ENCODE peak calls at places on chromosomes 5 and 9, in nine cellular contexts. Z is astrocyte of the cerebellum, J is OCI-LY7, V is NT2/D1, P is Karpas-422, A is fibroblast of lung, Q is cardiac muscle cell, X is fibroblast of pulmonary artery, T is HL-60. I is an unnamed sample.

GRCh38 chr5:91500758-91501157 is 117.6 kb upstream of the ARRDC3 start:
- DNase-seq in Z (no peak), J (no peak), V (no peak), P (no peak), A (no peak), Q (no peak), X (no peak), T (no peak), I (no peak)

GRCh38 chr5:54760182-54760935 is 225.0 kb downstream of the ESM1 start:
- DNase-seq in Z (no peak), J (no peak), V (no peak), P (no peak), A (peak), Q (no peak), X (peak), T (peak), I (no peak)

GRCh38 chr9:105127863-105128220 is 116.6 kb upstream of the SLC44A1 start:
- DNase-seq in Z (no peak), J (peak), V (no peak), P (no peak), A (peak), Q (no peak), X (peak), T (peak), I (no peak)

GRCh38 chr5:176965633-176966032 is 40.9 kb downstream of the UIMC1 start:
- DNase-seq in Z (no peak), J (no peak), V (no peak), P (no peak), A (no peak), Q (peak), X (no peak), T (no peak), I (no peak)

GRCh38 chr5:126208691-126209090 is 214.5 kb upstream of the GRAMD2B start:
- DNase-seq in Z (no peak), J (no peak), V (no peak), P (no peak), A (no peak), Q (no peak), X (no peak), T (no peak), I (no peak)

GRCh38 chr5:150144211-150144801 is 11.3 kb downstream of the PDGFRB start:
- DNase-seq in Z (no peak), J (no peak), V (no peak), P (no peak), A (peak), Q (peak), X (peak), T (no peak), I (no peak)

GRCh38 chr9:75087279-75087823 is 604 bp downstream of the NMRK1 start:
- DNase-seq in Z (no peak), J (peak), V (no peak), P (peak), A (peak), Q (peak), X (peak), T (peak), I (no peak)

GRCh38 chr9:94945191-94946144 is 219.0 kb downstream of the AOPEP start:
- DNase-seq in Z (peak), J (no peak), V (no peak), P (no peak), A (peak), Q (no peak), X (peak), T (no peak), I (peak)

GRCh38 chr5:10838038-10838437 is 77.0 kb upstream of the DAP start:
- DNase-seq in Z (no peak), J (no peak), V (no peak), P (no peak), A (peak), Q (no peak), X (no peak), T (no peak), I (no peak)

GRCh38 chr5:36897616-36898015 is 21.0 kb downstream of the NIPBL start:
- DNase-seq in Z (no peak), J (no peak), V (no peak), P (no peak), A (peak), Q (no peak), X (peak), T (no peak), I (no peak)

GRCh38 chr5:91101777-91102379 is 281.2 kb downstream of the ARRDC3 start:
- DNase-seq in Z (peak), J (peak), V (peak), P (peak), A (peak), Q (peak), X (peak), T (peak), I (peak)

GRCh38 chr9:136625101-136626065 is 37.3 kb upstream of the EGFL7 start:
- DNase-seq in Z (no peak), J (no peak), V (no peak), P (no peak), A (peak), Q (peak), X (peak), T (peak), I (peak)

GRCh38 chr9:93206576-93207155 is 22.7 kb downstream of the WNK2 start:
- DNase-seq in Z (no peak), J (no peak), V (no peak), P (peak), A (no peak), Q (no peak), X (no peak), T (no peak), I (no peak)

GRCh38 chr5:119315516-119315949 is 40.3 kb upstream of the TNFAIP8 start:
- DNase-seq in Z (no peak), J (peak), V (no peak), P (peak), A (no peak), Q (no peak), X (peak), T (peak), I (no peak)

GRCh38 chr5:178428341-178429155 is 161.6 kb downstream of the COL23A1 start:
- DNase-seq in Z (no peak), J (no peak), V (no peak), P (no peak), A (no peak), Q (no peak), X (no peak), T (no peak), I (no peak)

GRCh38 chr9:103242025-103242424 is 246.9 kb downstream of the CYLC2 start:
- DNase-seq in Z (peak), J (no peak), V (no peak), P (no peak), A (no peak), Q (no peak), X (no peak), T (no peak), I (no peak)

GRCh38 chr9:133377721-133378216 is 1.6 kb downstream of the STKLD1 start:
- DNase-seq in Z (no peak), J (no peak), V (no peak), P (peak), A (no peak), Q (no peak), X (peak), T (no peak), I (peak)

GRCh38 chr5:168140256-168140655 is 151.2 kb upstream of the WWC1 start:
- DNase-seq in Z (no peak), J (no peak), V (no peak), P (no peak), A (no peak), Q (no peak), X (no peak), T (no peak), I (no peak)

GRCh38 chr9:117434568-117434967 is 19.7 kb upstream of the ASTN2 start:
- DNase-seq in Z (no peak), J (no peak), V (no peak), P (peak), A (no peak), Q (no peak), X (no peak), T (no peak), I (no peak)

GRCh38 chr5:135890867-135891266 is 4.8 kb downstream of the IL9 start:
- DNase-seq in Z (no peak), J (no peak), V (no peak), P (no peak), A (no peak), Q (no peak), X (no peak), T (no peak), I (no peak)

GRCh38 chr5:38323645-38324295 is 65.4 kb downstream of the EGFLAM start:
- DNase-seq in Z (no peak), J (no peak), V (no peak), P (no peak), A (peak), Q (no peak), X (peak), T (no peak), I (no peak)

GRCh38 chr5:175195698-175196656 is 248.0 kb downstream of the DRD1 start:
- DNase-seq in Z (no peak), J (no peak), V (no peak), P (no peak), A (peak), Q (peak), X (no peak), T (no peak), I (no peak)

GRCh38 chr5:139657363-139658321 is 9.5 kb downstream of the CXXC5 start:
- DNase-seq in Z (no peak), J (no peak), V (no peak), P (no peak), A (peak), Q (no peak), X (no peak), T (peak), I (no peak)

GRCh38 chr9:137278061-137278912 is 761 bp downstream of the TOR4A start:
- DNase-seq in Z (no peak), J (peak), V (no peak), P (peak), A (peak), Q (no peak), X (peak), T (peak), I (no peak)

GRCh38 chr5:125002727-125003598 is 256.5 kb upstream of the ZNF608 start:
- DNase-seq in Z (no peak), J (no peak), V (no peak), P (no peak), A (peak), Q (no peak), X (no peak), T (no peak), I (no peak)

GRCh38 chr9:107693620-107694326 is 204.2 kb upstream of the KLF4 start:
- DNase-seq in Z (no peak), J (no peak), V (no peak), P (no peak), A (peak), Q (no peak), X (no peak), T (no peak), I (no peak)

GRCh38 chr9:93659837-93660177 is 83.4 kb downstream of the PHF2 start:
- DNase-seq in Z (no peak), J (no peak), V (no peak), P (no peak), A (no peak), Q (no peak), X (no peak), T (no peak), I (no peak)

GRCh38 chr9:36399980-36400331 is at the start of gene RNF38:
- DNase-seq in Z (no peak), J (no peak), V (no peak), P (peak), A (no peak), Q (no peak), X (no peak), T (peak), I (no peak)

GRCh38 chr5:148653271-148653839 is 972 bp downstream of the HTR4 start:
- DNase-seq in Z (no peak), J (no peak), V (no peak), P (no peak), A (no peak), Q (no peak), X (no peak), T (no peak), I (no peak)

GRCh38 chr5:57117601-57118000 is 56.3 kb upstream of the GPBP1 start:
- DNase-seq in Z (no peak), J (no peak), V (no peak), P (no peak), A (peak), Q (no peak), X (no peak), T (peak), I (no peak)

GRCh38 chr9:14306672-14307646 is 7.0 kb downstream of the NFIB start:
- DNase-seq in Z (no peak), J (no peak), V (no peak), P (no peak), A (peak), Q (no peak), X (peak), T (no peak), I (no peak)

GRCh38 chr9:96852676-96853075 is 1.6 kb downstream of the ZNF782 start:
- DNase-seq in Z (no peak), J (no peak), V (no peak), P (no peak), A (peak), Q (no peak), X (no peak), T (no peak), I (no peak)
- H3K4me3 ChIP-seq in Z (no peak), J (peak), V (no peak), P (peak), A (no peak), Q (no peak), X (peak), T (no peak), I (no peak)

GRCh38 chr5:62579761-62580160 is 1.1 kb downstream of the LRRC70 start:
- DNase-seq in Z (no peak), J (no peak), V (no peak), P (no peak), A (no peak), Q (no peak), X (no peak), T (no peak), I (no peak)

GRCh38 chr5:62577488-62577887 is 1.1 kb upstream of the LRRC70 start:
- DNase-seq in Z (no peak), J (no peak), V (no peak), P (no peak), A (no peak), Q (no peak), X (no peak), T (no peak), I (no peak)

GRCh38 chr5:62576570-62577172 is 1.9 kb upstream of the LRRC70 start:
- DNase-seq in Z (no peak), J (no peak), V (no peak), P (no peak), A (peak), Q (no peak), X (peak), T (no peak), I (no peak)

GRCh38 chr5:62575556-62575955 is 3.1 kb upstream of the LRRC70 start:
- DNase-seq in Z (no peak), J (no peak), V (no peak), P (no peak), A (no peak), Q (no peak), X (no peak), T (no peak), I (no peak)

GRCh38 chr5:62578540-62578939 is at the start of gene LRRC70:
- DNase-seq in Z (no peak), J (peak), V (peak), P (peak), A (peak), Q (no peak), X (peak), T (peak), I (peak)
- H3K4me3 ChIP-seq in Z (no peak), J (no peak), V (no peak), P (no peak), A (no peak), Q (no peak), X (peak), T (no peak), I (no peak)

DNA sequence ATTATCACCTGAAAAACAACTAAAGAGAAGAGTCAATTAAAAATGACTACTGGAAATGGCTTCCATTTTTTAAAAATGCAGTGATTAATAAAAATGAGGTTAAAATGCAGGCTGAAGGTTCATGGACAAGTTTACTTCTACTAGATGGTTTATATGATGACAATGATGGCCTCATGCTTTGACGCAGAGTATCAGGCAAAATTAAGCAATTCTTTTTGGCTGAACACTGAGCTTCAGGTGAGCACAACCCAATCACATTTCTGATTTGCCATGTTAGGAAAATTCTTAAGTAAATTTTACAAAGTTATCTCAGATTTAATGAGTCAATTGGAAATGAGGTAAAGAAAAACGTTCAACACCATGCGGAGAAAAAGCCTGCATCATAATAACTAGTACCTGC is 22.3 kb downstream of the DMGDH start:
- DNase-seq in Z (no peak), J (no peak), V (no peak), P (no peak), A (no peak), Q (no peak), X (no peak), T (no peak), I (no peak)
- H3K4me3 ChIP-seq in Z (no peak), J (no peak), V (no peak), P (no peak), A (no peak), Q (no peak), X (no peak), T (no peak), I (no peak)

GRCh38 chr5:99617335-99617734 is 688.5 kb upstream of the CHD1 start:
- DNase-seq in Z (no peak), J (no peak), V (no peak), P (no peak), A (no peak), Q (no peak), X (no peak), T (no peak), I (no peak)

GRCh38 chr5:99621772-99622681 is 693.2 kb upstream of the CHD1 start:
- DNase-seq in Z (no peak), J (no peak), V (no peak), P (no peak), A (no peak), Q (peak), X (no peak), T (no peak), I (no peak)
- H3K4me3 ChIP-seq in Z (no peak), J (no peak), V (no peak), P (no peak), A (no peak), Q (no peak), X (no peak), T (no peak), I (no peak)

DNA sequence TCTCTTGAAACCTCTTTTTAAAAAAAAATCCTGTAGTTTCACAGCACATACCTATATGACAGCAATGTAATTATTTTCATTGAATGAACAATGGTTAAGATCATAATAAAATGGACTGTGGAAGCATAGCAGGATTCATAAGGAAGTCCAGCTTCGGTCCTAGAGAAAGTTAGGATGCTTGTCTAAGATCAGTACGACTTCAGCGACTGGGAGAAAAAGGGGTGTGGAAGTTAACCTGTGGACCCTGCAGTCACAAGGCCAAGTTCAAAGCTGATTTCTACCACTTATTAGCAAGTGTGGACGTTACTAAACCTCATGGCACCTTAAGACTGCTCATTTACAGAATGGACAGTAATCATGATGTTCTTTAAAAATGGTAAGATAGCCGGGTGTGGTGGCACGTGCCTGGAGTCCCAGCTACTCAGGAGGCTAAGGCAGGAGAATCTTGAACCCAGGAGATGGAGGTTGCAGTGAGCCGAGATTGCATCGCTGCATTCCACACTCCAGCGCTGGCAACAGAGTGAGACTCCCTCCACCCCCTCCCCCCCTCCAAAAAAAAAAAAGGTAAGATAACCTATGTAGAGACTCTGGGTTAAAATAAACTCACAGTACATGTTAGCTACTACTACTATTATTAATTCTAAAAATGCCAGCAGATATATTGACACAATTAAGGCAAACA is 71.6 kb upstream of the PCA3 start:
- DNase-seq in Z (no peak), J (no peak), V (no peak), P (no peak), A (no peak), Q (no peak), X (no peak), T (no peak), I (no peak)
- H3K4me3 ChIP-seq in Z (no peak), J (no peak), V (no peak), P (peak), A (no peak), Q (peak), X (no peak), T (no peak), I (no peak)

GRCh38 chr9:264231-264630 is 49.6 kb downstream of the DOCK8 start:
- DNase-seq in Z (no peak), J (no peak), V (no peak), P (no peak), A (no peak), Q (no peak), X (no peak), T (no peak), I (no peak)
- H3K4me3 ChIP-seq in Z (no peak), J (no peak), V (no peak), P (no peak), A (no peak), Q (no peak), X (no peak), T (no peak), I (no peak)

I was measured in HFF-Myc.